ENCODE peak calls at places on chromosome 15, in nine cellular contexts. Q, P, M, O, F, T, E, L and N are unnamed samples.

GRCh38 chr15:84079885-84080777 is 155.4 kb upstream of the GOLGA6L4 start:
- DNase-seq in T (no peak), O (peak), M (no peak), F (peak), P (peak), L (peak), E (peak), Q (no peak), N (peak)

GRCh38 chr15:82910721-82911120 is 41.8 kb downstream of the HOMER2 start:
- DNase-seq in F (no peak), E (no peak), M (no peak), O (no peak), P (peak), Q (no peak), T (no peak), L (no peak), N (no peak)

GRCh38 chr15:73755481-73755880 is 2.3 kb upstream of the INSYN1 start:
- DNase-seq in M (no peak), Q (no peak), O (no peak), F (no peak), P (no peak), E (no peak), T (no peak), L (no peak), N (no peak)

GRCh38 chr15:56839099-56839498 is 79.3 kb upstream of the TCF12 start:
- DNase-seq in F (no peak), M (no peak), E (no peak), P (no peak), T (no peak), Q (no peak), L (no peak), O (no peak), N (no peak)

GRCh38 chr15:93087825-93088199 is 1.2 kb downstream of the RGMA start:
- DNase-seq in F (peak), T (no peak), P (peak), Q (no peak), M (peak), O (peak), L (peak), E (peak), N (peak)

GRCh38 chr15:55681631-55682030 is 61.3 kb downstream of the PRTG start:
- DNase-seq in P (no peak), F (no peak), Q (no peak), O (no peak), E (no peak), L (no peak), M (no peak), T (no peak), N (no peak)

GRCh38 chr15:41695750-41696436 is 35.7 kb downstream of the MGA start:
- DNase-seq in Q (no peak), T (no peak), E (no peak), F (peak), P (peak), O (peak), M (peak), L (peak), N (no peak)

GRCh38 chr15:97688177-97688576 is 272.3 kb upstream of the ARRDC4 start:
- DNase-seq in Q (no peak), O (no peak), F (no peak), E (no peak), M (no peak), L (no peak), T (no peak), P (no peak), N (no peak)

GRCh38 chr15:88655103-88655553 is 16.3 kb downstream of the ISG20 start:
- DNase-seq in M (no peak), Q (no peak), O (no peak), T (peak), L (no peak), P (no peak), E (no peak), F (no peak), N (no peak)

GRCh38 chr15:70339551-70340517 is 242.1 kb upstream of the TLE3 start:
- DNase-seq in L (no peak), M (peak), T (peak), F (no peak), E (no peak), P (peak), O (peak), Q (no peak), N (peak)

GRCh38 chr15:78080088-78080460 is 2.6 kb upstream of the TBC1D2B start:
- DNase-seq in M (no peak), F (no peak), P (no peak), O (no peak), Q (no peak), E (no peak), L (no peak), T (no peak), N (no peak)

GRCh38 chr15:50049871-50050270 is 69.2 kb downstream of the ATP8B4 start:
- DNase-seq in L (no peak), O (no peak), E (no peak), P (no peak), Q (no peak), M (no peak), T (no peak), F (no peak), N (no peak)

GRCh38 chr15:39582286-39582976 is 1.6 kb downstream of the THBS1 start:
- DNase-seq in Q (no peak), M (no peak), T (no peak), L (no peak), E (no peak), F (no peak), O (no peak), P (no peak), N (no peak)

GRCh38 chr15:35973019-35973418 is 427.1 kb upstream of the DPH6 start:
- DNase-seq in E (no peak), Q (no peak), P (no peak), T (no peak), M (no peak), O (no peak), F (no peak), L (no peak), N (no peak)

GRCh38 chr15:39595621-39596221 is 14.8 kb downstream of the THBS1 start:
- DNase-seq in L (no peak), M (no peak), Q (no peak), O (no peak), T (no peak), F (no peak), E (no peak), P (no peak), N (no peak)

GRCh38 chr15:80106051-80106450 is 46.6 kb downstream of the ZFAND6 start:
- DNase-seq in O (no peak), Q (no peak), P (no peak), E (no peak), F (no peak), M (no peak), L (no peak), T (no peak), N (no peak)

GRCh38 chr15:90818251-90819210 is 49.9 kb upstream of the FURIN start:
- DNase-seq in F (no peak), E (no peak), T (no peak), L (no peak), Q (no peak), O (peak), M (no peak), P (peak), N (no peak)

GRCh38 chr15:90585863-90586262 is 56.1 kb downstream of the CRTC3 start:
- DNase-seq in M (no peak), E (no peak), T (no peak), O (no peak), Q (no peak), F (no peak), P (no peak), L (no peak), N (no peak)

GRCh38 chr15:100809151-100809550 is 70.5 kb upstream of the ALDH1A3 start:
- DNase-seq in E (no peak), T (no peak), Q (no peak), L (no peak), M (peak), O (no peak), P (no peak), F (no peak), N (no peak)

GRCh38 chr15:78750566-78750965 is 60.7 kb downstream of the ADAMTS7 start:
- DNase-seq in L (no peak), T (no peak), Q (no peak), E (no peak), P (no peak), F (no peak), M (no peak), O (no peak), N (no peak)

GRCh38 chr15:93470042-93470441 is 381.0 kb upstream of the RGMA start:
- DNase-seq in P (no peak), M (no peak), F (no peak), O (no peak), T (no peak), E (no peak), Q (no peak), L (no peak), N (no peak)

GRCh38 chr15:77851696-77852095 is 219.0 kb upstream of the LINGO1 start:
- DNase-seq in F (peak), E (peak), T (no peak), O (peak), L (no peak), P (no peak), Q (no peak), M (peak), N (no peak)

GRCh38 chr15:52103217-52104207 is 9.1 kb downstream of the BCL2L10 start:
- DNase-seq in F (no peak), E (no peak), P (no peak), L (no peak), T (no peak), O (no peak), Q (peak), M (peak), N (no peak)

GRCh38 chr15:37362414-37362813 is 262.1 kb upstream of the MEIS2 start:
- DNase-seq in M (no peak), P (no peak), T (no peak), Q (no peak), O (no peak), E (no peak), L (no peak), F (no peak), N (no peak)

GRCh38 chr15:99172171-99172570 is 67.3 kb downstream of the SYNM start:
- DNase-seq in L (no peak), F (no peak), Q (no peak), P (no peak), M (no peak), O (no peak), E (no peak), T (no peak), N (no peak)

GRCh38 chr15:91921188-91921820 is 67.8 kb downstream of the SLCO3A1 start:
- DNase-seq in F (no peak), L (no peak), E (no peak), M (no peak), P (peak), O (no peak), T (no peak), Q (no peak), N (no peak)

GRCh38 chr15:75229191-75230015 is 27.7 kb downstream of the C15orf39 start:
- DNase-seq in M (peak), F (no peak), P (no peak), T (no peak), O (no peak), Q (no peak), E (peak), L (no peak), N (no peak)

GRCh38 chr15:78076231-78077052 is 1.1 kb downstream of the TBC1D2B start:
- DNase-seq in Q (no peak), P (no peak), O (peak), L (no peak), E (no peak), F (no peak), M (no peak), T (no peak), N (no peak)